ENCODE peak calls at places on chromosomes 11 and 22, in five cellular contexts. One of them, this sample, is unnamed.

GRCh38 chr11:43957571-43957970 is 15.1 kb downstream of the C11orf96 start:
- DNase-seq in foreskin fibroblast: no peak
- DNase-seq in transverse colon: no peak
- DNase-seq in choroid plexus epithelial cell: no peak
- DNase-seq in HFF-Myc: no peak
- DNase-seq in this sample: no peak

GRCh38 chr11:68934321-68934645 is 30.6 kb downstream of the IGHMBP2 start:
- DNase-seq in foreskin fibroblast: no peak
- DNase-seq in transverse colon: no peak
- DNase-seq in choroid plexus epithelial cell: no peak
- DNase-seq in HFF-Myc: no peak
- DNase-seq in this sample: no peak

GRCh38 chr11:117618956-117619355 is 178.1 kb downstream of the DSCAML1 start:
- DNase-seq in foreskin fibroblast: no peak
- DNase-seq in transverse colon: no peak
- DNase-seq in choroid plexus epithelial cell: no peak
- DNase-seq in HFF-Myc: no peak
- DNase-seq in this sample: no peak

GRCh38 chr11:27998552-27998951 is 109.4 kb downstream of the KIF18A start:
- DNase-seq in foreskin fibroblast: no peak
- DNase-seq in transverse colon: no peak
- DNase-seq in choroid plexus epithelial cell: no peak
- DNase-seq in HFF-Myc: no peak
- DNase-seq in this sample: no peak

GRCh38 chr11:62842171-62842717 is 2.9 kb upstream of the WDR74 start:
- DNase-seq in foreskin fibroblast: peak
- DNase-seq in transverse colon: peak
- DNase-seq in choroid plexus epithelial cell: peak
- DNase-seq in HFF-Myc: no peak
- DNase-seq in this sample: no peak

GRCh38 chr11:68266121-68266891 is 5.5 kb downstream of the C11orf24 start:
- DNase-seq in foreskin fibroblast: no peak
- DNase-seq in transverse colon: peak
- DNase-seq in choroid plexus epithelial cell: no peak
- DNase-seq in HFF-Myc: no peak
- DNase-seq in this sample: no peak

GRCh38 chr11:43920598-43921419 is 21.6 kb upstream of the C11orf96 start:
- DNase-seq in foreskin fibroblast: peak
- DNase-seq in transverse colon: peak
- DNase-seq in choroid plexus epithelial cell: peak
- DNase-seq in HFF-Myc: peak
- DNase-seq in this sample: peak

GRCh38 chr11:3218483-3219280 is at the start of gene MRGPRG:
- DNase-seq in foreskin fibroblast: no peak
- DNase-seq in transverse colon: peak
- DNase-seq in choroid plexus epithelial cell: no peak
- DNase-seq in HFF-Myc: no peak
- DNase-seq in this sample: no peak

GRCh38 chr11:128689586-128689945 is 4.3 kb upstream of the FLI1 start:
- DNase-seq in foreskin fibroblast: no peak
- DNase-seq in transverse colon: no peak
- DNase-seq in choroid plexus epithelial cell: no peak
- DNase-seq in HFF-Myc: no peak
- DNase-seq in this sample: no peak

GRCh38 chr11:65613091-65613928 is 711 bp downstream of the MAP3K11 start:
- DNase-seq in foreskin fibroblast: peak
- DNase-seq in transverse colon: no peak
- DNase-seq in choroid plexus epithelial cell: no peak
- DNase-seq in HFF-Myc: no peak
- DNase-seq in this sample: no peak

GRCh38 chr22:47547881-47548630 is 785.6 kb downstream of the TBC1D22A start:
- DNase-seq in foreskin fibroblast: no peak
- DNase-seq in transverse colon: no peak
- DNase-seq in choroid plexus epithelial cell: no peak
- DNase-seq in HFF-Myc: no peak
- DNase-seq in this sample: no peak

GRCh38 chr11:44256673-44257291 is 53.2 kb downstream of the ALX4 start:
- DNase-seq in foreskin fibroblast: no peak
- DNase-seq in transverse colon: no peak
- DNase-seq in choroid plexus epithelial cell: no peak
- DNase-seq in HFF-Myc: no peak
- DNase-seq in this sample: no peak

GRCh38 chr11:21625982-21626381 is 566.9 kb upstream of the ANO5 start:
- DNase-seq in foreskin fibroblast: no peak
- DNase-seq in transverse colon: peak
- DNase-seq in choroid plexus epithelial cell: no peak
- DNase-seq in HFF-Myc: no peak
- DNase-seq in this sample: no peak

DNA sequence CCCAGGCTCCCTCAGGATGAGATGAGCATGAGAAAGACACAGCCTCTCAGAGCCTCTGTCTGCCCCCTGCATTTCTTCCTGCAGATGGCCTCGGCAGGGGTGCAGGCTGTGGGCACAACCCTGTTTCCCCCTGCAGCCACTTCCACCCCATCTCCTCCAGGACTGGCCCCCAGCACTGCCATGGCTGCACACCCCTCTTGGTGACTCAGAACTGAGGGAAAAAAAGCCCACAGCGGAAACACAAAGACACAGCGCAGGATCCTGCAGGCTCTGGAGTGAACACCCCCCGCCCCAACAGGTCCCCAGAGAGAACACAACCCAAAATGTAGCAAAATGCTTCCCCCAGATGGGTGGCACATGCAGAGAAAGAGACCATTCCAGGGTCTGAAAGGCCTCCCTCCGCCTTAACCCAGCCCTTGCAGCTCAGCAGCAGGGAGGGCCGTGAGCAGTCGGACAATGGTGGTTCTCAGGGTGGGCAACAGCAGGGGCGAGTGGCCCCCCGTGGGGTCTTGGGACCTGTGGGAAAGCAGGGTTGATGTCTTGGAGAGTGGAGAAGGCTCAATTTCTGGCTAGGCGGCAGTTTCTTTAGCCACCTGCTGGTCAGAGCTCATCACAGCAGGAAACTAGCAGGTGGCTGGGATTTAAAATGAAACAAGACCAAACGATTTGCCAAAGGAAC is 8.0 kb downstream of the TUBGCP6 start:
- DNase-seq in foreskin fibroblast: peak
- DNase-seq in transverse colon: no peak
- DNase-seq in choroid plexus epithelial cell: peak
- DNase-seq in HFF-Myc: no peak
- DNase-seq in this sample: no peak
- TF ChIP-seq CTCF in foreskin fibroblast: peak
- TF ChIP-seq CTCF in transverse colon: peak
- TF ChIP-seq CTCF in choroid plexus epithelial cell: peak
- TF ChIP-seq CTCF in HFF-Myc: peak
- TF ChIP-seq CTCF in this sample: peak

GRCh38 chr11:14904745-14905103 is 12.7 kb upstream of the CYP2R1 start:
- DNase-seq in foreskin fibroblast: peak
- DNase-seq in transverse colon: peak
- DNase-seq in choroid plexus epithelial cell: peak
- DNase-seq in HFF-Myc: peak
- DNase-seq in this sample: no peak
- H3K4me3 ChIP-seq in foreskin fibroblast: peak
- H3K4me3 ChIP-seq in transverse colon: peak
- H3K4me3 ChIP-seq in choroid plexus epithelial cell: peak
- H3K4me3 ChIP-seq in HFF-Myc: peak
- H3K4me3 ChIP-seq in this sample: peak

GRCh38 chr11:31871310-31872073 is 60.4 kb upstream of the PAX6 start:
- DNase-seq in foreskin fibroblast: no peak
- DNase-seq in transverse colon: no peak
- DNase-seq in choroid plexus epithelial cell: no peak
- DNase-seq in HFF-Myc: no peak
- DNase-seq in this sample: no peak
- TF ChIP-seq CTCF in foreskin fibroblast: no peak
- TF ChIP-seq CTCF in transverse colon: no peak
- TF ChIP-seq CTCF in choroid plexus epithelial cell: no peak
- TF ChIP-seq CTCF in HFF-Myc: no peak
- TF ChIP-seq CTCF in this sample: no peak

GRCh38 chr11:12694182-12694531 is 19.9 kb downstream of the TEAD1 start:
- DNase-seq in foreskin fibroblast: no peak
- DNase-seq in transverse colon: peak
- DNase-seq in choroid plexus epithelial cell: peak
- DNase-seq in HFF-Myc: no peak
- DNase-seq in this sample: no peak
- H3K4me3 ChIP-seq in foreskin fibroblast: peak
- H3K4me3 ChIP-seq in transverse colon: peak
- H3K4me3 ChIP-seq in choroid plexus epithelial cell: peak
- H3K4me3 ChIP-seq in HFF-Myc: peak
- H3K4me3 ChIP-seq in this sample: no peak

GRCh38 chr22:49510718-49511117 is 317.0 kb downstream of the BRD1 start:
- DNase-seq in foreskin fibroblast: no peak
- DNase-seq in transverse colon: no peak
- DNase-seq in choroid plexus epithelial cell: no peak
- DNase-seq in HFF-Myc: no peak
- DNase-seq in this sample: no peak
- TF ChIP-seq CTCF in foreskin fibroblast: no peak
- TF ChIP-seq CTCF in transverse colon: no peak
- TF ChIP-seq CTCF in choroid plexus epithelial cell: no peak
- TF ChIP-seq CTCF in HFF-Myc: no peak
- TF ChIP-seq CTCF in this sample: no peak

GRCh38 chr11:83161610-83162199 is 4.8 kb downstream of the PCF11 start:
- DNase-seq in foreskin fibroblast: no peak
- DNase-seq in transverse colon: no peak
- DNase-seq in choroid plexus epithelial cell: no peak
- DNase-seq in HFF-Myc: no peak
- DNase-seq in this sample: no peak

GRCh38 chr11:83158474-83158786 is 1.5 kb downstream of the PCF11 start:
- DNase-seq in foreskin fibroblast: no peak
- DNase-seq in transverse colon: no peak
- DNase-seq in choroid plexus epithelial cell: no peak
- DNase-seq in HFF-Myc: no peak
- DNase-seq in this sample: no peak

GRCh38 chr11:83158965-83159900 is 2.3 kb downstream of the PCF11 start:
- DNase-seq in foreskin fibroblast: no peak
- DNase-seq in transverse colon: no peak
- DNase-seq in choroid plexus epithelial cell: no peak
- DNase-seq in HFF-Myc: no peak
- DNase-seq in this sample: no peak

GRCh38 chr11:83162377-83162776 is 5.4 kb downstream of the PCF11 start:
- DNase-seq in foreskin fibroblast: no peak
- DNase-seq in transverse colon: no peak
- DNase-seq in choroid plexus epithelial cell: peak
- DNase-seq in HFF-Myc: no peak
- DNase-seq in this sample: no peak

DNA sequence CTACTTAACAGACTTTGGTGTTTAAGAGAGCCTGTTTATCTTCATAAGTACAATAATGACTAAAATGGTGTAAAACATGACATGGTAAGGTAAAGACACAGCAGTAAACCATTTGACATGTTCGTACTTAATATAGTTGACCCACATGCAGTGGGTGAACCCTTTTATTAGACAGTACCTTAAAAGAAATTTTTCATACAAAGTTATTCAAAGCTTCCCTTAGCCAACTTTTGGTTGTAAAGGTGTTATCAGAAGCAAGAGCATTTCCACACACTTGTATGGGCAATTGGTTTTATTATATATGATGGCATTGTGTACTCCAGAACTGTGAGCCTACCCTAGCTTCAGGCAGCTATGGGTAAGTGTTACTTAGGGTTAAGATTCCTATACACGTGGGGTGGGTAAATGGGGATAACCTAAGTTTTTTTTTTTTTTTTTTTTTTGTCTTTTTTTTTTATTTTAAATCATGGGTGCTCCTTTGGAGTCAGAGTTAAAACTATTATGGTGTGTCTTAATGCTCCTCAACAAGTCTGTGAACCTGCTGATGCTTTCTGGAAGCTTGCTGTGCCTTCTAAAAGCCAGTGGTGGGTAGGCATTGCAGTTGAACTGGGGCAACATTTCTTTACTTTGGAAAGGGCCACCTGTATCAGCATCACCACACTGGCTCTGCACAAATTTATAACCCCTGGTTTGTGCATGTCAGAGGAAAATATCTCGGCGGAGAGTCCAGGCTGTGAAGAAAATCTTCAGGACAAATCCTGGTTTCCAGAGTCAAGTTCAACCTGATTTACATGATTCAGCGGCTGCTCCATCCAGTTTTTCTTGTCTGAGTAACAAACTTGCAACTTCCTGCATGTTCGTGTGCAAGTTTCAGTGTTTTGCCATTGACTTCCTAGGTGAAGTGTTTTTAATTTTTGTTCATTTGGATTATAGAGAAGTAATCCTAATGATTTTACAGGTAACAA is 3.3 kb downstream of the PCF11 start:
- DNase-seq in foreskin fibroblast: peak
- DNase-seq in transverse colon: peak
- DNase-seq in choroid plexus epithelial cell: peak
- DNase-seq in HFF-Myc: no peak
- DNase-seq in this sample: no peak
- H3K4me3 ChIP-seq in foreskin fibroblast: peak
- H3K4me3 ChIP-seq in transverse colon: peak
- H3K4me3 ChIP-seq in choroid plexus epithelial cell: peak
- H3K4me3 ChIP-seq in HFF-Myc: peak
- H3K4me3 ChIP-seq in this sample: peak

GRCh38 chr11:67033661-67034166 is 10.8 kb downstream of the SYT12 start:
- DNase-seq in foreskin fibroblast: peak
- DNase-seq in transverse colon: no peak
- DNase-seq in choroid plexus epithelial cell: peak
- DNase-seq in HFF-Myc: peak
- DNase-seq in this sample: peak
- TF ChIP-seq CTCF in foreskin fibroblast: no peak
- TF ChIP-seq CTCF in transverse colon: no peak
- TF ChIP-seq CTCF in choroid plexus epithelial cell: no peak
- TF ChIP-seq CTCF in HFF-Myc: no peak
- TF ChIP-seq CTCF in this sample: no peak